ENCODE peak calls at places on chromosomes 13 and 19, in eight cellular contexts. M is cardiac muscle cell, C is neural progenitor cell, W is IMR-90, L is psoas muscle, Z is fibroblast of lung, T is A549, J is PC-9. Y is an unnamed sample. For H3K4me1, the result is how much of the 10 kb centered on the place peaks cover.

GRCh38 chr13:72314210-72314609 is 413.2 kb downstream of the MZT1 start:
- DNase-seq in C (no peak), W (no peak), J (no peak), Z (no peak), L (no peak), M (no peak), T (no peak), Y (no peak)

GRCh38 chr19:38658462-38659306 is 11.2 kb downstream of the ACTN4 start:
- DNase-seq in L (no peak), C (no peak), J (peak), Z (peak), M (peak), T (peak), W (peak), Y (no peak)

GRCh38 chr19:46943150-46943946 is 76.3 kb upstream of the NPAS1 start:
- DNase-seq in C (no peak), Z (no peak), W (no peak), J (no peak), L (no peak), T (no peak), M (no peak), Y (no peak)

GRCh38 chr19:35767288-35768081 is 7.9 kb upstream of the ARHGAP33 start:
- DNase-seq in C (peak), Z (no peak), L (no peak), W (no peak), T (no peak), M (no peak), J (no peak), Y (peak)

GRCh38 chr13:113158946-113159345 is 498 bp downstream of the PROZ start:
- DNase-seq in L (no peak), Z (no peak), C (peak), W (no peak), J (no peak), M (no peak), T (no peak), Y (no peak)

GRCh38 chr13:95500136-95500718 is 52.3 kb upstream of the CLDN10 start:
- DNase-seq in Z (no peak), W (peak), T (no peak), J (peak), C (no peak), L (no peak), M (no peak), Y (no peak)

GRCh38 chr13:96958286-96958891 is 35.9 kb downstream of the OXGR1 start:
- DNase-seq in L (no peak), J (no peak), T (peak), Z (peak), C (peak), M (peak), W (peak), Y (no peak)

GRCh38 chr19:17385878-17386611 is 8.0 kb downstream of the CCDC194 start:
- DNase-seq in J (no peak), Z (peak), W (peak), M (peak), C (peak), L (peak), T (peak), Y (peak)

GRCh38 chr13:25420161-25420560 is 48.4 kb downstream of the ATP8A2 start:
- DNase-seq in J (no peak), L (no peak), C (no peak), Z (no peak), W (no peak), M (no peak), T (no peak), Y (no peak)

GRCh38 chr13:52995946-52996345 is 32.7 kb upstream of the OLFM4 start:
- DNase-seq in M (no peak), C (no peak), J (no peak), Z (no peak), L (no peak), W (no peak), T (no peak), Y (no peak)

GRCh38 chr13:31014461-31014860 is 82.0 kb downstream of the TEX26 start:
- DNase-seq in W (no peak), L (no peak), J (no peak), T (no peak), Z (no peak), M (no peak), C (no peak), Y (no peak)

GRCh38 chr19:7829561-7830271 is at the start of gene EVI5L:
- DNase-seq in J (peak), W (peak), M (peak), Z (peak), T (peak), C (peak), L (peak), Y (peak)

GRCh38 chr19:7831452-7831851 is 1.4 kb downstream of the EVI5L start:
- DNase-seq in L (no peak), Z (peak), T (peak), M (peak), W (peak), C (peak), J (no peak), Y (no peak)

GRCh38 chr19:7830272-7830771 is 304 bp downstream of the EVI5L start:
- DNase-seq in C (no peak), Z (no peak), T (no peak), L (peak), W (no peak), M (no peak), J (no peak), Y (peak)

GRCh38 chr19:7832009-7832408 is 2.0 kb downstream of the EVI5L start:
- DNase-seq in T (no peak), W (no peak), M (no peak), Z (no peak), L (no peak), J (no peak), C (no peak), Y (no peak)

DNA sequence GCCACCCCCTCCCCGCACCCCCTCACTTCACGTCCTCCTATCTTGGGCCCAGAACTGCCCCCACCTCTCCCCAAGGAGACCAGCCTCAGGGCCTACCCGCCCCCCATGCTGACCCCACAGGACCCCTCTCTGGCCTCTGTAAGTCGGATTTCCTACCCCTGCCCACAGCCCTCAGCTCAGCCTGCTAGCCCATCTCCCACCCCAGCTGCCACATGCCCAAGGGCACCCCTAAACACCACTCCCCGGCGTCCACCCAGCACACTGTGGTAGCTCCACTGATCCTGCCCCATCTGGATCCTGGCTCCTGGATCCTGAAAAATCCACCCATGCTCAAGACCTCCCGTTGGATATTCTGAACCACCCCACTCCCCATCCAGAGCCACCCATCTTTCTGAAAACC is 805 bp downstream of the EVI5L start:
- DNase-seq in C (no peak), W (no peak), L (no peak), T (no peak), M (no peak), Z (no peak), J (no peak), Y (no peak)
- H3K27ac ChIP-seq in C (no peak), W (no peak), L (no peak), T (no peak), M (no peak), Z (no peak), J (no peak), Y (no peak)

GRCh38 chr19:45403781-45404556 is 900 bp downstream of the PPP1R13L start:
- DNase-seq in J (peak), M (peak), W (no peak), L (no peak), Z (no peak), T (peak), C (peak), Y (peak)
- H3K4me3 ChIP-seq in J (peak), M (peak), W (peak), L (peak), Z (no peak), T (peak), C (peak), Y (peak)

GRCh38 chr19:53824134-53824611 is at the start of gene NLRP12:
- DNase-seq in W (no peak), J (no peak), L (peak), M (peak), T (no peak), Z (no peak), C (no peak), Y (no peak)

GRCh38 chr19:53828531-53828930 is 4.4 kb upstream of the NLRP12 start:
- DNase-seq in C (no peak), Z (no peak), W (no peak), M (no peak), T (no peak), J (no peak), L (no peak), Y (no peak)

GRCh38 chr19:53818756-53819155 is 5.4 kb downstream of the NLRP12 start:
- DNase-seq in L (no peak), W (no peak), C (no peak), M (no peak), J (no peak), Z (no peak), T (no peak), Y (no peak)

GRCh38 chr19:53823380-53824120 is 564 bp downstream of the NLRP12 start:
- DNase-seq in C (no peak), W (no peak), Z (no peak), T (no peak), L (no peak), J (peak), M (no peak), Y (no peak)
- H3K4me1 ChIP-seq in C (under half), W (under half), Z (under half), T (under half), L (under half), J (under half), M (under half), Y (under half)

DNA sequence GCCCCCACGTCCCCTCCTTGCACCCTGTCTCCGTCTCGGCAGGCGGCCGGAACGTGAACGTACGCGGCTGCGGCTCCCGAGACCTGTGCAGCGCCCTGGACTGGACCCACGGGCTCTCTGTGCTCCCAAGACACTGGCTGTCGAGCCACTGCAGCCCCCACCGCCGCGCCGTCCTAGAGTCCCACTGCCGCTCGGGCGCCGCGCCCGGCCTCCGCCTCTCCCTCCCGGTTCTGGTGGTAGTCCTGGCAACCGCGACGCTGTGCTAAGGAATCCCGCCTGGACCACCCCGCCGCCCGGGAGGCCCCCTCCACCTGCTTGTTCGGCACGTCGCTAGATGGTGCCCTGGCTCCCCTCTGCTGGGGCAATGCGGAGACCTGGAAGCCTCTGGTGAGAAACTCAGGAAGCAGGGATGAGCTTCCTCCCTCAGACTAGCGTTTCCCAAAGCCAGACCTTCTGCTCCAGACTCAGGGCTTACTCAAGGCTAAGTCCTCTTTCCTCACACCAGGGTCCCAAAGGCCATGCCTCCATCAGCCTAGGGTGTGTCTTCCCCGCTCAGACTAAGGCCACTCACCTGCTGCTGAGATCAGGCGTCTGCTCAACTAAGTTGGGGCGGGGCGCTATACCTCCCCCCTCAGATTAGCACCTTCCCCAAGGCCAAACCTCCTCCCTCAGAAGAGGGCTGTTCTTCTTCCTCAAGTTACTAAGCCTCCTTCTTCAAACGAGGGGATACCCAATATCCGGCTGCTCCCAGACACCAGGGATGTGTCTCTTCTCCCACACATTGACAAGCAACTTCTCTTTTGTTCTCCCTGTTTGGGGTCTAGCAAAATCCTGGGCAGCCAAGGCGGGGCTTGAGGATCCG is 16.1 kb upstream of the IRGC start:
- DNase-seq in T (no peak), C (peak), L (peak), J (no peak), M (peak), W (peak), Z (peak), Y (peak)
- H3K27ac ChIP-seq in T (peak), C (no peak), L (peak), J (peak), M (no peak), W (peak), Z (peak), Y (no peak)

Y was measured in aorta.